ENCODE peak calls at places on chromosomes 3 and 15, in five cellular contexts. One of them, this sample, is unnamed.
A peak's percentile ranks its signal among the peaks of the same experiment; 100 is the strongest.

GRCh38 chr15:73782339-73782979 is 29.3 kb upstream of the INSYN1 start:
- DNase-seq in body of pancreas: no peak
- DNase-seq in AG09309: no peak
- DNase-seq in osteocyte: no peak
- DNase-seq in dorsolateral prefrontal cortex: no peak
- DNase-seq in this sample: no peak

GRCh38 chr3:146187334-146187950 is 26.5 kb upstream of the PLOD2 start:
- DNase-seq in body of pancreas: peak; percentile 43
- DNase-seq in AG09309: no peak
- DNase-seq in osteocyte: no peak
- DNase-seq in dorsolateral prefrontal cortex: no peak
- DNase-seq in this sample: peak; percentile 68

GRCh38 chr3:194588741-194589140 is 44.5 kb downstream of the TMEM44 start:
- DNase-seq in body of pancreas: no peak
- DNase-seq in AG09309: peak; percentile 20
- DNase-seq in osteocyte: no peak
- DNase-seq in dorsolateral prefrontal cortex: no peak
- DNase-seq in this sample: no peak

GRCh38 chr15:95604634-95605036 is 725.9 kb upstream of the NR2F2 start:
- DNase-seq in body of pancreas: peak; percentile 7
- DNase-seq in AG09309: peak; percentile 96
- DNase-seq in osteocyte: no peak
- DNase-seq in dorsolateral prefrontal cortex: no peak
- DNase-seq in this sample: no peak

GRCh38 chr15:25422021-25422420 is 16.8 kb downstream of the UBE3A start:
- DNase-seq in body of pancreas: no peak
- DNase-seq in AG09309: no peak
- DNase-seq in osteocyte: no peak
- DNase-seq in dorsolateral prefrontal cortex: no peak
- DNase-seq in this sample: no peak

GRCh38 chr3:40240921-40241320 is 68.6 kb upstream of the EIF1B start:
- DNase-seq in body of pancreas: no peak
- DNase-seq in AG09309: no peak
- DNase-seq in osteocyte: no peak
- DNase-seq in dorsolateral prefrontal cortex: no peak
- DNase-seq in this sample: no peak

GRCh38 chr3:4507010-4507596 is 14.0 kb downstream of the ITPR1 start:
- DNase-seq in body of pancreas: no peak
- DNase-seq in AG09309: no peak
- DNase-seq in osteocyte: no peak
- DNase-seq in dorsolateral prefrontal cortex: no peak
- DNase-seq in this sample: no peak

GRCh38 chr3:157310329-157311065 is 126.2 kb upstream of the PTX3 start:
- DNase-seq in body of pancreas: no peak
- DNase-seq in AG09309: no peak
- DNase-seq in osteocyte: no peak
- DNase-seq in dorsolateral prefrontal cortex: no peak
- DNase-seq in this sample: no peak

GRCh38 chr3:13011369-13012227 is 61.6 kb downstream of the IQSEC1 start:
- DNase-seq in body of pancreas: peak; percentile 72
- DNase-seq in AG09309: no peak
- DNase-seq in osteocyte: no peak
- DNase-seq in dorsolateral prefrontal cortex: peak; percentile 40
- DNase-seq in this sample: peak; percentile 55

GRCh38 chr15:52783929-52784798 is 6.0 kb downstream of the ONECUT1 start:
- DNase-seq in body of pancreas: peak; percentile 65
- DNase-seq in AG09309: no peak
- DNase-seq in osteocyte: no peak
- DNase-seq in dorsolateral prefrontal cortex: no peak
- DNase-seq in this sample: no peak

GRCh38 chr3:120634539-120634938 is 38.4 kb downstream of the NDUFB4 start:
- DNase-seq in body of pancreas: no peak
- DNase-seq in AG09309: no peak
- DNase-seq in osteocyte: no peak
- DNase-seq in dorsolateral prefrontal cortex: no peak
- DNase-seq in this sample: no peak

GRCh38 chr3:196322-197153 is at the start of gene CHL1:
- DNase-seq in body of pancreas: no peak
- DNase-seq in AG09309: no peak
- DNase-seq in osteocyte: no peak
- DNase-seq in dorsolateral prefrontal cortex: peak; percentile 54
- DNase-seq in this sample: peak; percentile 13

GRCh38 chr15:42547926-42548257 is 701 bp downstream of the LRRC57 start:
- DNase-seq in body of pancreas: no peak
- DNase-seq in AG09309: no peak
- DNase-seq in osteocyte: no peak
- DNase-seq in dorsolateral prefrontal cortex: no peak
- DNase-seq in this sample: no peak

GRCh38 chr3:122003596-122003995 is 18.5 kb downstream of the ILDR1 start:
- DNase-seq in body of pancreas: no peak
- DNase-seq in AG09309: no peak
- DNase-seq in osteocyte: no peak
- DNase-seq in dorsolateral prefrontal cortex: no peak
- DNase-seq in this sample: no peak

GRCh38 chr15:67095834-67096366 is 30.5 kb downstream of the SMAD3 start:
- DNase-seq in body of pancreas: no peak
- DNase-seq in AG09309: no peak
- DNase-seq in osteocyte: no peak
- DNase-seq in dorsolateral prefrontal cortex: no peak
- DNase-seq in this sample: no peak

GRCh38 chr3:42129014-42129953 is 38.1 kb downstream of the TRAK1 start:
- DNase-seq in body of pancreas: peak; percentile 61
- DNase-seq in AG09309: no peak
- DNase-seq in osteocyte: no peak
- DNase-seq in dorsolateral prefrontal cortex: no peak
- DNase-seq in this sample: peak; percentile 84

GRCh38 chr3:84961492-84962255 is 2.9 kb downstream of the CADM2 start:
- DNase-seq in body of pancreas: no peak
- DNase-seq in AG09309: no peak
- DNase-seq in osteocyte: no peak
- DNase-seq in dorsolateral prefrontal cortex: no peak
- DNase-seq in this sample: no peak

GRCh38 chr3:180912304-180913226 is at the start of gene FXR1:
- DNase-seq in body of pancreas: peak; percentile 93
- DNase-seq in AG09309: peak; percentile 24
- DNase-seq in osteocyte: peak; percentile 91
- DNase-seq in dorsolateral prefrontal cortex: peak; percentile 91
- DNase-seq in this sample: peak; percentile 93

GRCh38 chr3:196287066-196287404 is 491 bp downstream of the PCYT1A start:
- DNase-seq in body of pancreas: no peak
- DNase-seq in AG09309: no peak
- DNase-seq in osteocyte: no peak
- DNase-seq in dorsolateral prefrontal cortex: no peak
- DNase-seq in this sample: no peak

GRCh38 chr15:26889298-26889898 is 22.5 kb downstream of the GABRA5 start:
- DNase-seq in body of pancreas: peak; percentile 68
- DNase-seq in AG09309: peak; percentile 27
- DNase-seq in osteocyte: no peak
- DNase-seq in dorsolateral prefrontal cortex: no peak
- DNase-seq in this sample: peak; percentile 27

GRCh38 chr15:90143176-90143655 is 40.9 kb upstream of the IDH2 start:
- DNase-seq in body of pancreas: peak; percentile 96
- DNase-seq in AG09309: no peak
- DNase-seq in osteocyte: peak; percentile 86
- DNase-seq in dorsolateral prefrontal cortex: no peak
- DNase-seq in this sample: peak; percentile 91

GRCh38 chr15:69906256-69907185 is 191.2 kb downstream of the TLE3 start:
- DNase-seq in body of pancreas: no peak
- DNase-seq in AG09309: no peak
- DNase-seq in osteocyte: no peak
- DNase-seq in dorsolateral prefrontal cortex: no peak
- DNase-seq in this sample: no peak

GRCh38 chr3:46923559-46924350 is 46.2 kb downstream of the PTH1R start:
- DNase-seq in body of pancreas: no peak
- DNase-seq in AG09309: no peak
- DNase-seq in osteocyte: no peak
- DNase-seq in dorsolateral prefrontal cortex: peak; percentile 42
- DNase-seq in this sample: peak; percentile 38

GRCh38 chr3:142889263-142890014 is 556 bp upstream of the PCOLCE2 start:
- DNase-seq in body of pancreas: no peak
- DNase-seq in AG09309: no peak
- DNase-seq in osteocyte: no peak
- DNase-seq in dorsolateral prefrontal cortex: no peak
- DNase-seq in this sample: no peak

GRCh38 chr15:57784081-57784488 is 77.6 kb downstream of the POLR2M start:
- DNase-seq in body of pancreas: peak; percentile 8
- DNase-seq in AG09309: peak; percentile 41
- DNase-seq in osteocyte: no peak
- DNase-seq in dorsolateral prefrontal cortex: no peak
- DNase-seq in this sample: no peak

GRCh38 chr3:140883428-140883827 is 58.2 kb upstream of the SLC25A36 start:
- DNase-seq in body of pancreas: no peak
- DNase-seq in AG09309: no peak
- DNase-seq in osteocyte: no peak
- DNase-seq in dorsolateral prefrontal cortex: no peak
- DNase-seq in this sample: no peak

GRCh38 chr3:21477896-21478295 is 273.1 kb downstream of the ZNF385D start:
- DNase-seq in body of pancreas: no peak
- DNase-seq in AG09309: no peak
- DNase-seq in osteocyte: no peak
- DNase-seq in dorsolateral prefrontal cortex: no peak
- DNase-seq in this sample: no peak

GRCh38 chr3:8755564-8756237 is 13.7 kb downstream of the OXTR start:
- DNase-seq in body of pancreas: no peak
- DNase-seq in AG09309: no peak
- DNase-seq in osteocyte: no peak
- DNase-seq in dorsolateral prefrontal cortex: no peak
- DNase-seq in this sample: no peak

GRCh38 chr15:99438691-99439523 is 126.9 kb upstream of the MEF2A start:
- DNase-seq in body of pancreas: no peak
- DNase-seq in AG09309: no peak
- DNase-seq in osteocyte: peak; percentile 83
- DNase-seq in dorsolateral prefrontal cortex: no peak
- DNase-seq in this sample: no peak

GRCh38 chr3:185280572-185281365 is 26.9 kb upstream of the EHHADH start:
- DNase-seq in body of pancreas: peak; percentile 25
- DNase-seq in AG09309: no peak
- DNase-seq in osteocyte: no peak
- DNase-seq in dorsolateral prefrontal cortex: no peak
- DNase-seq in this sample: peak; percentile 49

GRCh38 chr3:183984749-183985729 is 32.6 kb downstream of the ABCC5 start:
- DNase-seq in body of pancreas: peak; percentile 25
- DNase-seq in AG09309: no peak
- DNase-seq in osteocyte: no peak
- DNase-seq in dorsolateral prefrontal cortex: no peak
- DNase-seq in this sample: no peak
- TF ChIP-seq CTCF in body of pancreas: no peak
- TF ChIP-seq CTCF in AG09309: no peak
- TF ChIP-seq CTCF in osteocyte: no peak
- TF ChIP-seq CTCF in dorsolateral prefrontal cortex: no peak
- TF ChIP-seq CTCF in this sample: no peak

GRCh38 chr3:129121016-129121791 is 400 bp downstream of the RAB43 start:
- DNase-seq in body of pancreas: no peak
- DNase-seq in AG09309: no peak
- DNase-seq in osteocyte: no peak
- DNase-seq in dorsolateral prefrontal cortex: no peak
- DNase-seq in this sample: no peak

GRCh38 chr3:129119365-129120100 is 2.1 kb downstream of the RAB43 start:
- DNase-seq in body of pancreas: peak; percentile 76
- DNase-seq in AG09309: no peak
- DNase-seq in osteocyte: no peak
- DNase-seq in dorsolateral prefrontal cortex: no peak
- DNase-seq in this sample: peak; percentile 52

GRCh38 chr3:129118745-129119144 is 2.9 kb downstream of the RAB43 start:
- DNase-seq in body of pancreas: no peak
- DNase-seq in AG09309: no peak
- DNase-seq in osteocyte: no peak
- DNase-seq in dorsolateral prefrontal cortex: no peak
- DNase-seq in this sample: no peak

GRCh38 chr3:129121792-129122696 is at the start of gene RAB43:
- DNase-seq in body of pancreas: peak; percentile 93
- DNase-seq in AG09309: no peak
- DNase-seq in osteocyte: peak; percentile 95
- DNase-seq in dorsolateral prefrontal cortex: peak; percentile 65
- DNase-seq in this sample: peak; percentile 96

GRCh38 chr3:129120254-129121004 is 1.2 kb downstream of the RAB43 start:
- DNase-seq in body of pancreas: peak; percentile 95
- DNase-seq in AG09309: peak; percentile 55
- DNase-seq in osteocyte: peak; percentile 90
- DNase-seq in dorsolateral prefrontal cortex: no peak
- DNase-seq in this sample: peak; percentile 94
- TF ChIP-seq CTCF in body of pancreas: no peak
- TF ChIP-seq CTCF in AG09309: peak; percentile 39
- TF ChIP-seq CTCF in osteocyte: peak; percentile 47
- TF ChIP-seq CTCF in dorsolateral prefrontal cortex: peak; percentile 9
- TF ChIP-seq CTCF in this sample: no peak

DNA sequence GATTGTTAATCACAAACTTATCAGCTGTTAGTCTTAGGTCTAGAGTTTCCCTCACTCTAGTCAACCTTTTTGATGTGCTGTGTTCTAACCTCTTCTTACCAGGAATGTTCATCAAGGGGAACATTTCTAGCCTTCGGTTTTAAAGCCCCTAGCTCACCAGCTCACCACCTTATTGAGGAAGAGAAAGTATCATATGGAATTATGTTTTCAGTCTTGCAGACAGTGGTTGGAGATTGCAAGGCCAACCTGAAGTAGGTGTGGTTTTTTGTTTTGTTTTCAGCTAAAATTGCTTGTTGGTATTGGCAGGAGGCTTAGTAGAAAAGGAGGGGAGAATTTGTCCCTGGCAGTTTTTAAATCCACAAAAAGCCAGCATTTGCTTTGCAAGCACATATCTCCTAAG is 48.4 kb upstream of the CCDC80 start:
- DNase-seq in body of pancreas: no peak
- DNase-seq in AG09309: no peak
- DNase-seq in osteocyte: no peak
- DNase-seq in dorsolateral prefrontal cortex: no peak
- DNase-seq in this sample: no peak
- TF ChIP-seq CTCF in body of pancreas: no peak
- TF ChIP-seq CTCF in AG09309: no peak
- TF ChIP-seq CTCF in osteocyte: no peak
- TF ChIP-seq CTCF in dorsolateral prefrontal cortex: no peak
- TF ChIP-seq CTCF in this sample: no peak

DNA sequence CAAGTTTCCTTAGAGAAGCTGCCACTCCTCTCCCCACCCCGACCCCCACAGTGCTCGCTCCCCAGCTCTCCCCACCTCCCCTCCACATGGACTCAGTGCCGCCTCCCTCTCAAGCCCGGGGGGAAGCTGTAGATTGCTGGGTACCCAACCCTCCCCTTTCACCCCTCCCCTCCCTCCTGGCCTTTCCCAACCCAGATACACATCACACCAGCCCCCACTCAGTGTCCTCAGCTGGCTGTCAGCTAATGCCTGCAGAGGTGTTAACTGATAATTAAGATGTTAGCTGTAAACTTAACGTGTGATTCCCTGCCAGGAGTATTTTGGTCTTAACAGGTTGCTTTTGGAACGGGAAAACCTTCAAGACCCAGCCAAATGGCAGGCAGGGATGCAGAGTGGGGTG is 39.4 kb upstream of the LINGO1 start:
- DNase-seq in body of pancreas: no peak
- DNase-seq in AG09309: no peak
- DNase-seq in osteocyte: no peak
- DNase-seq in dorsolateral prefrontal cortex: no peak
- DNase-seq in this sample: no peak
- TF ChIP-seq CTCF in body of pancreas: no peak
- TF ChIP-seq CTCF in AG09309: no peak
- TF ChIP-seq CTCF in osteocyte: no peak
- TF ChIP-seq CTCF in dorsolateral prefrontal cortex: no peak
- TF ChIP-seq CTCF in this sample: no peak

GRCh38 chr15:32904448-32904847 is 186.6 kb downstream of the GREM1 start:
- DNase-seq in body of pancreas: no peak
- DNase-seq in AG09309: no peak
- DNase-seq in osteocyte: no peak
- DNase-seq in dorsolateral prefrontal cortex: no peak
- DNase-seq in this sample: no peak
- TF ChIP-seq CTCF in body of pancreas: no peak
- TF ChIP-seq CTCF in AG09309: no peak
- TF ChIP-seq CTCF in osteocyte: no peak
- TF ChIP-seq CTCF in dorsolateral prefrontal cortex: no peak
- TF ChIP-seq CTCF in this sample: no peak

This sample was measured in Calu3.